ENCODE peak calls at places on chromosomes 16 and 17, in ten cellular contexts. One of them, this sample, is unnamed.

GRCh38 chr17:19305761-19306159 is 56.8 kb downstream of the B9D1 start:
- DNase-seq in right cardiac atrium: no peak
- DNase-seq in transverse colon: no peak
- DNase-seq in breast epithelium: no peak
- DNase-seq in fibroblast of lung: no peak
- DNase-seq in effector memory CD4-positive, alpha-beta T cell: no peak
- DNase-seq in aorta: no peak
- DNase-seq in mesendoderm: no peak
- DNase-seq in naive thymus-derived CD4-positive, alpha-beta T cell: no peak
- DNase-seq in ovary: no peak
- DNase-seq in this sample: no peak

GRCh38 chr17:927611-928461 is 51.7 kb downstream of the NXN start:
- DNase-seq in right cardiac atrium: no peak
- DNase-seq in transverse colon: no peak
- DNase-seq in breast epithelium: peak
- DNase-seq in fibroblast of lung: peak
- DNase-seq in effector memory CD4-positive, alpha-beta T cell: no peak
- DNase-seq in aorta: no peak
- DNase-seq in mesendoderm: peak
- DNase-seq in naive thymus-derived CD4-positive, alpha-beta T cell: no peak
- DNase-seq in ovary: no peak
- DNase-seq in this sample: no peak

GRCh38 chr16:82639666-82640336 is 13.0 kb downstream of the CDH13 start:
- DNase-seq in right cardiac atrium: peak
- DNase-seq in transverse colon: peak
- DNase-seq in breast epithelium: no peak
- DNase-seq in fibroblast of lung: peak
- DNase-seq in effector memory CD4-positive, alpha-beta T cell: peak
- DNase-seq in aorta: no peak
- DNase-seq in mesendoderm: peak
- DNase-seq in naive thymus-derived CD4-positive, alpha-beta T cell: peak
- DNase-seq in ovary: no peak
- DNase-seq in this sample: no peak

GRCh38 chr16:68447721-68448359 is 468 bp downstream of the SMPD3 start:
- DNase-seq in right cardiac atrium: no peak
- DNase-seq in transverse colon: no peak
- DNase-seq in breast epithelium: no peak
- DNase-seq in fibroblast of lung: no peak
- DNase-seq in effector memory CD4-positive, alpha-beta T cell: no peak
- DNase-seq in aorta: no peak
- DNase-seq in mesendoderm: no peak
- DNase-seq in naive thymus-derived CD4-positive, alpha-beta T cell: no peak
- DNase-seq in ovary: no peak
- DNase-seq in this sample: no peak

GRCh38 chr17:57458718-57459285 is 202.5 kb downstream of the MSI2 start:
- DNase-seq in right cardiac atrium: no peak
- DNase-seq in transverse colon: no peak
- DNase-seq in breast epithelium: no peak
- DNase-seq in fibroblast of lung: no peak
- DNase-seq in effector memory CD4-positive, alpha-beta T cell: no peak
- DNase-seq in aorta: no peak
- DNase-seq in mesendoderm: no peak
- DNase-seq in naive thymus-derived CD4-positive, alpha-beta T cell: no peak
- DNase-seq in ovary: no peak
- DNase-seq in this sample: no peak

GRCh38 chr16:53100131-53100748 is 45.4 kb downstream of the CHD9 start:
- DNase-seq in right cardiac atrium: no peak
- DNase-seq in transverse colon: no peak
- DNase-seq in breast epithelium: no peak
- DNase-seq in fibroblast of lung: no peak
- DNase-seq in effector memory CD4-positive, alpha-beta T cell: no peak
- DNase-seq in aorta: no peak
- DNase-seq in mesendoderm: no peak
- DNase-seq in naive thymus-derived CD4-positive, alpha-beta T cell: no peak
- DNase-seq in ovary: no peak
- DNase-seq in this sample: no peak

GRCh38 chr16:23962001-23962400 is 126.2 kb downstream of the PRKCB start:
- DNase-seq in right cardiac atrium: no peak
- DNase-seq in transverse colon: no peak
- DNase-seq in breast epithelium: no peak
- DNase-seq in fibroblast of lung: no peak
- DNase-seq in effector memory CD4-positive, alpha-beta T cell: no peak
- DNase-seq in aorta: no peak
- DNase-seq in mesendoderm: no peak
- DNase-seq in naive thymus-derived CD4-positive, alpha-beta T cell: no peak
- DNase-seq in ovary: no peak
- DNase-seq in this sample: no peak

GRCh38 chr16:19294156-19294649 is 8.7 kb downstream of the CLEC19A start:
- DNase-seq in right cardiac atrium: peak
- DNase-seq in transverse colon: peak
- DNase-seq in breast epithelium: peak
- DNase-seq in fibroblast of lung: peak
- DNase-seq in effector memory CD4-positive, alpha-beta T cell: no peak
- DNase-seq in aorta: peak
- DNase-seq in mesendoderm: no peak
- DNase-seq in naive thymus-derived CD4-positive, alpha-beta T cell: no peak
- DNase-seq in ovary: no peak
- DNase-seq in this sample: no peak

GRCh38 chr16:77383606-77384187 is 51.1 kb downstream of the ADAMTS18 start:
- DNase-seq in right cardiac atrium: no peak
- DNase-seq in transverse colon: no peak
- DNase-seq in breast epithelium: no peak
- DNase-seq in fibroblast of lung: no peak
- DNase-seq in effector memory CD4-positive, alpha-beta T cell: no peak
- DNase-seq in aorta: no peak
- DNase-seq in mesendoderm: no peak
- DNase-seq in naive thymus-derived CD4-positive, alpha-beta T cell: no peak
- DNase-seq in ovary: no peak
- DNase-seq in this sample: no peak

GRCh38 chr17:10305336-10306096 is 67.3 kb downstream of the MYH13 start:
- DNase-seq in right cardiac atrium: no peak
- DNase-seq in transverse colon: no peak
- DNase-seq in breast epithelium: no peak
- DNase-seq in fibroblast of lung: no peak
- DNase-seq in effector memory CD4-positive, alpha-beta T cell: no peak
- DNase-seq in aorta: no peak
- DNase-seq in mesendoderm: no peak
- DNase-seq in naive thymus-derived CD4-positive, alpha-beta T cell: no peak
- DNase-seq in ovary: no peak
- DNase-seq in this sample: no peak

GRCh38 chr16:67284699-67285646 is 5.6 kb downstream of the PLEKHG4 start:
- DNase-seq in right cardiac atrium: peak
- DNase-seq in transverse colon: peak
- DNase-seq in breast epithelium: no peak
- DNase-seq in fibroblast of lung: no peak
- DNase-seq in effector memory CD4-positive, alpha-beta T cell: no peak
- DNase-seq in aorta: no peak
- DNase-seq in mesendoderm: peak
- DNase-seq in naive thymus-derived CD4-positive, alpha-beta T cell: no peak
- DNase-seq in ovary: no peak
- DNase-seq in this sample: peak

GRCh38 chr17:31745964-31746650 is 112.9 kb downstream of the COPRS start:
- DNase-seq in right cardiac atrium: peak
- DNase-seq in transverse colon: no peak
- DNase-seq in breast epithelium: no peak
- DNase-seq in fibroblast of lung: peak
- DNase-seq in effector memory CD4-positive, alpha-beta T cell: no peak
- DNase-seq in aorta: no peak
- DNase-seq in mesendoderm: no peak
- DNase-seq in naive thymus-derived CD4-positive, alpha-beta T cell: no peak
- DNase-seq in ovary: no peak
- DNase-seq in this sample: no peak

GRCh38 chr17:4973431-4973830 is 5.8 kb upstream of the SPAG7 start:
- DNase-seq in right cardiac atrium: no peak
- DNase-seq in transverse colon: no peak
- DNase-seq in breast epithelium: no peak
- DNase-seq in fibroblast of lung: no peak
- DNase-seq in effector memory CD4-positive, alpha-beta T cell: no peak
- DNase-seq in aorta: no peak
- DNase-seq in mesendoderm: no peak
- DNase-seq in naive thymus-derived CD4-positive, alpha-beta T cell: no peak
- DNase-seq in ovary: no peak
- DNase-seq in this sample: peak

GRCh38 chr17:4972752-4973151 is 5.1 kb upstream of the SPAG7 start:
- DNase-seq in right cardiac atrium: no peak
- DNase-seq in transverse colon: no peak
- DNase-seq in breast epithelium: no peak
- DNase-seq in fibroblast of lung: no peak
- DNase-seq in effector memory CD4-positive, alpha-beta T cell: no peak
- DNase-seq in aorta: no peak
- DNase-seq in mesendoderm: no peak
- DNase-seq in naive thymus-derived CD4-positive, alpha-beta T cell: no peak
- DNase-seq in ovary: no peak
- DNase-seq in this sample: peak

GRCh38 chr17:4974064-4974670 is 6.5 kb upstream of the SPAG7 start:
- DNase-seq in right cardiac atrium: no peak
- DNase-seq in transverse colon: no peak
- DNase-seq in breast epithelium: no peak
- DNase-seq in fibroblast of lung: no peak
- DNase-seq in effector memory CD4-positive, alpha-beta T cell: no peak
- DNase-seq in aorta: no peak
- DNase-seq in mesendoderm: no peak
- DNase-seq in naive thymus-derived CD4-positive, alpha-beta T cell: no peak
- DNase-seq in ovary: no peak
- DNase-seq in this sample: peak

GRCh38 chr17:4980644-4981216 is 6.7 kb downstream of the CAMTA2 start:
- DNase-seq in right cardiac atrium: no peak
- DNase-seq in transverse colon: no peak
- DNase-seq in breast epithelium: no peak
- DNase-seq in fibroblast of lung: peak
- DNase-seq in effector memory CD4-positive, alpha-beta T cell: peak
- DNase-seq in aorta: no peak
- DNase-seq in mesendoderm: peak
- DNase-seq in naive thymus-derived CD4-positive, alpha-beta T cell: peak
- DNase-seq in ovary: no peak
- DNase-seq in this sample: peak

DNA sequence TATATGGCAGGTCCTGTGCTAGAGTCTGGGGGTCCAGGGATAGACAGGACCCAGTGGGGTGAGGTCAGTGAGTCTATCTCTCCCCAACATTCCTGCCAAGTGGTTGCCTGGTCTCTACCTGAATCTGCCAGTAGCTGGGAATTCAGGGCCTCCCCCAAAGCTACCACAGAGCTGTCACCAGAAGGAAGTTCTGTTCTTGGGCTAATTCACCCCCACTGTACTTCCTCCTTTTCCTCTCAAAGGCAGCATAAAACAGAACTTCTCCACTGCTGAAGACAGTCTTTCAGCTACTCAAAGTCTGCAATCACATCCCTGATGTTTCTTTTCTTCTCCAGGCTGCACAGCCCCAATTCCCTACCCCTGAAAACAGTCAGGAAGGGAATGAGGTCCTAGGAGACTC is 8.8 kb downstream of the CAMTA2 start:
- DNase-seq in right cardiac atrium: no peak
- DNase-seq in transverse colon: no peak
- DNase-seq in breast epithelium: no peak
- DNase-seq in fibroblast of lung: no peak
- DNase-seq in effector memory CD4-positive, alpha-beta T cell: no peak
- DNase-seq in aorta: no peak
- DNase-seq in mesendoderm: no peak
- DNase-seq in naive thymus-derived CD4-positive, alpha-beta T cell: no peak
- DNase-seq in ovary: no peak
- DNase-seq in this sample: no peak
- H3K27ac ChIP-seq in right cardiac atrium: no peak
- H3K27ac ChIP-seq in transverse colon: no peak
- H3K27ac ChIP-seq in breast epithelium: no peak
- H3K27ac ChIP-seq in fibroblast of lung: no peak
- H3K27ac ChIP-seq in effector memory CD4-positive, alpha-beta T cell: no peak
- H3K27ac ChIP-seq in aorta: no peak
- H3K27ac ChIP-seq in mesendoderm: no peak
- H3K27ac ChIP-seq in naive thymus-derived CD4-positive, alpha-beta T cell: no peak
- H3K27ac ChIP-seq in ovary: no peak
- H3K27ac ChIP-seq in this sample: no peak

DNA sequence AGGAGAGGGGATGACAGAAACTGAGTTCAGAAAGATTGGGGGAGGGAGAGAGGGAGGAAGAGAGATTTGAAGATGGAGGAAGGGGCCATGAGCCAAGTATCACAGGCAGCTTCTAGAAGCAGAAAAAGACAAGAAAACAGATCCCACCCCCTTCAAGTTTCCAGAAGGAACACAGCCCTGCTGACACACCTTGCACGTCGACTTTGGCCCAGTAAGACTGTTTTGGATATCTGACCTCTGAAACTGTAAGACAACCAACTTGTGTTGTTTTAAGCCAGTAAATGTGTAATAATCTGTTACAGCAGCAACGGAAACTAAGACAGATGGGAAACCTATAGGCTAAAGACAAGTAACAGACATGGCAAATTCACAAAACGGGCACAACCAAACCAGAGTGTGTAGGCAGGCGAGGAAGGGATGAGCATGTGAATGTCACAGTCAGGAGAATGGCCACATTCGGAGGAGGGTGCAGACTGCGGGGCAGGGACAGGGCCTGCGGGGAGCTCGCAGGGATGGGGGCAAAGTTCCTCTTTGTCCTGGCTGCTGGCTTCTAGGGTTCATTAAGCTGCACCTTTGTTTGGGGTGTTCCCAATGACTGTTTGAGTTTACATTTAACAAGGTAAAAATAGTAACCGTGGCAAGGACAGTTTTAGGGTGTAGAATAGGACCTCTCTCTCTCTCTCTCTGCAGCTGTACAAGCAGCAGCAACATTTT is 18.3 kb upstream of the ATP2C2 start:
- DNase-seq in right cardiac atrium: no peak
- DNase-seq in transverse colon: peak
- DNase-seq in breast epithelium: no peak
- DNase-seq in fibroblast of lung: no peak
- DNase-seq in effector memory CD4-positive, alpha-beta T cell: no peak
- DNase-seq in aorta: no peak
- DNase-seq in mesendoderm: no peak
- DNase-seq in naive thymus-derived CD4-positive, alpha-beta T cell: no peak
- DNase-seq in ovary: no peak
- DNase-seq in this sample: peak
- H3K27ac ChIP-seq in right cardiac atrium: no peak
- H3K27ac ChIP-seq in transverse colon: peak
- H3K27ac ChIP-seq in breast epithelium: no peak
- H3K27ac ChIP-seq in fibroblast of lung: no peak
- H3K27ac ChIP-seq in effector memory CD4-positive, alpha-beta T cell: no peak
- H3K27ac ChIP-seq in aorta: no peak
- H3K27ac ChIP-seq in mesendoderm: no peak
- H3K27ac ChIP-seq in naive thymus-derived CD4-positive, alpha-beta T cell: no peak
- H3K27ac ChIP-seq in ovary: no peak
- H3K27ac ChIP-seq in this sample: no peak

GRCh38 chr17:15309793-15310192 is 31.6 kb downstream of the TEKT3 start:
- DNase-seq in right cardiac atrium: no peak
- DNase-seq in transverse colon: no peak
- DNase-seq in breast epithelium: no peak
- DNase-seq in fibroblast of lung: no peak
- DNase-seq in effector memory CD4-positive, alpha-beta T cell: no peak
- DNase-seq in aorta: no peak
- DNase-seq in mesendoderm: no peak
- DNase-seq in naive thymus-derived CD4-positive, alpha-beta T cell: no peak
- DNase-seq in ovary: no peak
- DNase-seq in this sample: no peak
- H3K27ac ChIP-seq in right cardiac atrium: peak
- H3K27ac ChIP-seq in transverse colon: no peak
- H3K27ac ChIP-seq in breast epithelium: no peak
- H3K27ac ChIP-seq in fibroblast of lung: no peak
- H3K27ac ChIP-seq in effector memory CD4-positive, alpha-beta T cell: no peak
- H3K27ac ChIP-seq in aorta: no peak
- H3K27ac ChIP-seq in mesendoderm: no peak
- H3K27ac ChIP-seq in naive thymus-derived CD4-positive, alpha-beta T cell: no peak
- H3K27ac ChIP-seq in ovary: no peak
- H3K27ac ChIP-seq in this sample: no peak

GRCh38 chr16:1311212-1311737 is 1.8 kb downstream of the UBE2I start:
- DNase-seq in right cardiac atrium: peak
- DNase-seq in transverse colon: no peak
- DNase-seq in breast epithelium: no peak
- DNase-seq in fibroblast of lung: no peak
- DNase-seq in effector memory CD4-positive, alpha-beta T cell: no peak
- DNase-seq in aorta: no peak
- DNase-seq in mesendoderm: no peak
- DNase-seq in naive thymus-derived CD4-positive, alpha-beta T cell: no peak
- DNase-seq in ovary: no peak
- DNase-seq in this sample: no peak
- H3K27ac ChIP-seq in right cardiac atrium: peak
- H3K27ac ChIP-seq in transverse colon: peak
- H3K27ac ChIP-seq in breast epithelium: peak
- H3K27ac ChIP-seq in fibroblast of lung: peak
- H3K27ac ChIP-seq in effector memory CD4-positive, alpha-beta T cell: peak
- H3K27ac ChIP-seq in aorta: no peak
- H3K27ac ChIP-seq in mesendoderm: no peak
- H3K27ac ChIP-seq in naive thymus-derived CD4-positive, alpha-beta T cell: peak
- H3K27ac ChIP-seq in ovary: no peak
- H3K27ac ChIP-seq in this sample: peak

This sample was measured in kidney.